ENCODE peak calls at places on chromosomes 7 and 10, in ten cellular contexts. One of them, this sample, is unnamed.
A peak's percentile ranks its signal among the peaks of the same experiment; 100 is the strongest.

GRCh38 chr7:2541291-2542010 is 13.9 kb downstream of the BRAT1 start:
- DNase-seq in Panc1: no peak
- DNase-seq in transverse colon: peak; percentile 5
- DNase-seq in suprapubic skin: peak; percentile 74
- DNase-seq in vagina: no peak
- DNase-seq in GM23338: no peak
- DNase-seq in K562: no peak
- DNase-seq in GM12891: peak; percentile 15
- DNase-seq in stomach: no peak
- DNase-seq in HL-60: no peak
- DNase-seq in this sample: no peak

GRCh38 chr7:30913821-30914515 is 2.3 kb downstream of the AQP1 start:
- DNase-seq in Panc1: no peak
- DNase-seq in transverse colon: peak; percentile 42
- DNase-seq in suprapubic skin: no peak
- DNase-seq in vagina: no peak
- DNase-seq in GM23338: no peak
- DNase-seq in K562: peak; percentile 53
- DNase-seq in GM12891: no peak
- DNase-seq in stomach: no peak
- DNase-seq in HL-60: no peak
- DNase-seq in this sample: no peak

GRCh38 chr7:55468495-55468894 is 103.4 kb downstream of the LANCL2 start:
- DNase-seq in Panc1: no peak
- DNase-seq in transverse colon: no peak
- DNase-seq in suprapubic skin: no peak
- DNase-seq in vagina: no peak
- DNase-seq in GM23338: no peak
- DNase-seq in K562: no peak
- DNase-seq in GM12891: no peak
- DNase-seq in stomach: no peak
- DNase-seq in HL-60: no peak
- DNase-seq in this sample: no peak

GRCh38 chr10:95374597-95375209 is 83.9 kb upstream of the PDLIM1 start:
- DNase-seq in Panc1: peak; percentile 43
- DNase-seq in transverse colon: peak; percentile 82
- DNase-seq in suprapubic skin: peak; percentile 81
- DNase-seq in vagina: no peak
- DNase-seq in GM23338: peak; percentile 93
- DNase-seq in K562: peak; percentile 79
- DNase-seq in GM12891: peak; percentile 55
- DNase-seq in stomach: peak; percentile 81
- DNase-seq in HL-60: peak; percentile 63
- DNase-seq in this sample: no peak

GRCh38 chr7:98969386-98969785 is 91.1 kb downstream of the TRRAP start:
- DNase-seq in Panc1: no peak
- DNase-seq in transverse colon: no peak
- DNase-seq in suprapubic skin: no peak
- DNase-seq in vagina: no peak
- DNase-seq in GM23338: no peak
- DNase-seq in K562: no peak
- DNase-seq in GM12891: no peak
- DNase-seq in stomach: no peak
- DNase-seq in HL-60: no peak
- DNase-seq in this sample: no peak

GRCh38 chr10:31623466-31623865 is 304.4 kb downstream of the ZEB1 start:
- DNase-seq in Panc1: no peak
- DNase-seq in transverse colon: no peak
- DNase-seq in suprapubic skin: no peak
- DNase-seq in vagina: no peak
- DNase-seq in GM23338: no peak
- DNase-seq in K562: no peak
- DNase-seq in GM12891: no peak
- DNase-seq in stomach: no peak
- DNase-seq in HL-60: no peak
- DNase-seq in this sample: peak; percentile 50

GRCh38 chr10:86661161-86662025 is 6.9 kb upstream of the LDB3 start:
- DNase-seq in Panc1: no peak
- DNase-seq in transverse colon: no peak
- DNase-seq in suprapubic skin: no peak
- DNase-seq in vagina: no peak
- DNase-seq in GM23338: no peak
- DNase-seq in K562: no peak
- DNase-seq in GM12891: no peak
- DNase-seq in stomach: peak; percentile 42
- DNase-seq in HL-60: no peak
- DNase-seq in this sample: no peak

GRCh38 chr10:60295028-60295937 is 94.4 kb downstream of the ANK3 start:
- DNase-seq in Panc1: no peak
- DNase-seq in transverse colon: no peak
- DNase-seq in suprapubic skin: no peak
- DNase-seq in vagina: no peak
- DNase-seq in GM23338: no peak
- DNase-seq in K562: no peak
- DNase-seq in GM12891: no peak
- DNase-seq in stomach: no peak
- DNase-seq in HL-60: no peak
- DNase-seq in this sample: no peak

DNA sequence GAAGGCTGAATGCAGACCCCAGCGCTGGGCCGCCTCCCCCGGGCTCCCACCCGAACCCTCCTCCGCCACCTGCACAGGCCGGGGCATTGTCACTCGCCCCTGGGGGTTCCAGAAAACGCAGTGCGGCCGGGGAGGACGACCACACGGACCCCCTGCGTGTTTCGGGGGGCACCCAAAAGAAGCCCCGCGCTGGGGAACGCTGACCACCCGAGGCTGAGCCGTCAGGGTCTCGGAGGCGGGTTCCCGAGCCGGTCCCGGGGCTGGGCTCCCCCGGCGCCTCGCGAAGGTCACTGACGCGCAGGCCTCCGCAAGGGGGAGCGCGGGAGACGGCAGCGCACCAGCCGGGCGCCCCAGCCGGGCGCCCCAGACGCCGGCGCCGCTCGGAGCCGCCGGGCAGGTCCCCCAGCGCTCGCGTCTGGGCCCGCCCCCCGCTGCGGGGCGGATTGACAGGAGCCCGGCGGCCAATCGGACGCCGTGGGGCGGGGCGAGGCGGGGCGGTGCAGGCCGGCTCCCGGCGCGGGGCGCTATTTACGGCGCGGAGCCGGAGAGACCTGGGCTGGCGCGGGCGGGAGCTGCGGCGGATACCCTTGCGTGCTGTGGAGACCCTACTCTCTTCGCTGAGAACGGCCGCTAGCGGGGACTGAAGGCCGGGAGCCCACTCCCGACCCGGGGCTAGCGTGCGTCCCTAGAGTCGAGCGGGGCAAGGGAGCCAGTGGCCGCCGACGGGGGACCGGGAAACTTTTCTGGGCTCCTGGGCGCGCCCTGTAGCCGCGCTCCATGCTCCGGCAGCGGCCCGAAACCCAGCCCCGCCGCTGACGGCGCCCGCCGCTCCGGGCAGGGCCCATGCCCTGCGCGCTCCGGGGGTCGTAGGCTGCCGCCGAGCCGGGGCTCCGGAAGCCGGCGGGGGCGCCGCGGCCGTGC is at the start of gene BAMBI:
- DNase-seq in Panc1: no peak
- DNase-seq in transverse colon: peak; percentile 94
- DNase-seq in suprapubic skin: peak; percentile 87
- DNase-seq in vagina: no peak
- DNase-seq in GM23338: peak; percentile 96
- DNase-seq in K562: peak; percentile 93
- DNase-seq in GM12891: peak; percentile 90
- DNase-seq in stomach: peak; percentile 95
- DNase-seq in HL-60: no peak
- DNase-seq in this sample: no peak
- TF ChIP-seq POLR2AphosphoS5 in Panc1: no peak
- TF ChIP-seq POLR2AphosphoS5 in transverse colon: peak; percentile 89
- TF ChIP-seq POLR2AphosphoS5 in suprapubic skin: no peak
- TF ChIP-seq POLR2AphosphoS5 in vagina: peak; percentile 85
- TF ChIP-seq POLR2AphosphoS5 in GM23338: peak; percentile 93
- TF ChIP-seq POLR2AphosphoS5 in K562: peak; percentile 86
- TF ChIP-seq POLR2AphosphoS5 in GM12891: no peak
- TF ChIP-seq POLR2AphosphoS5 in stomach: peak; percentile 84
- TF ChIP-seq POLR2AphosphoS5 in HL-60: peak; percentile 80
- TF ChIP-seq POLR2AphosphoS5 in this sample: peak; percentile 90

GRCh38 chr7:101813414-101814019 is 3.9 kb upstream of the CUX1 start:
- DNase-seq in Panc1: no peak
- DNase-seq in transverse colon: no peak
- DNase-seq in suprapubic skin: no peak
- DNase-seq in vagina: no peak
- DNase-seq in GM23338: no peak
- DNase-seq in K562: no peak
- DNase-seq in GM12891: no peak
- DNase-seq in stomach: no peak
- DNase-seq in HL-60: no peak
- DNase-seq in this sample: no peak

GRCh38 chr7:101816499-101817030 is 861 bp upstream of the CUX1 start:
- DNase-seq in Panc1: no peak
- DNase-seq in transverse colon: peak; percentile 64
- DNase-seq in suprapubic skin: peak; percentile 58
- DNase-seq in vagina: no peak
- DNase-seq in GM23338: no peak
- DNase-seq in K562: peak; percentile 77
- DNase-seq in GM12891: no peak
- DNase-seq in stomach: peak; percentile 65
- DNase-seq in HL-60: no peak
- DNase-seq in this sample: no peak

GRCh38 chr7:101814081-101814995 is 3.1 kb upstream of the CUX1 start:
- DNase-seq in Panc1: peak; percentile 50
- DNase-seq in transverse colon: peak; percentile 72
- DNase-seq in suprapubic skin: peak; percentile 72
- DNase-seq in vagina: no peak
- DNase-seq in GM23338: peak; percentile 72
- DNase-seq in K562: peak; percentile 90
- DNase-seq in GM12891: peak; percentile 69
- DNase-seq in stomach: peak; percentile 69
- DNase-seq in HL-60: peak; percentile 73
- DNase-seq in this sample: no peak

GRCh38 chr7:101815826-101816488 is 1.5 kb upstream of the CUX1 start:
- DNase-seq in Panc1: no peak
- DNase-seq in transverse colon: peak; percentile 79
- DNase-seq in suprapubic skin: peak; percentile 81
- DNase-seq in vagina: no peak
- DNase-seq in GM23338: peak; percentile 89
- DNase-seq in K562: peak; percentile 89
- DNase-seq in GM12891: peak; percentile 73
- DNase-seq in stomach: peak; percentile 79
- DNase-seq in HL-60: peak; percentile 73
- DNase-seq in this sample: no peak

DNA sequence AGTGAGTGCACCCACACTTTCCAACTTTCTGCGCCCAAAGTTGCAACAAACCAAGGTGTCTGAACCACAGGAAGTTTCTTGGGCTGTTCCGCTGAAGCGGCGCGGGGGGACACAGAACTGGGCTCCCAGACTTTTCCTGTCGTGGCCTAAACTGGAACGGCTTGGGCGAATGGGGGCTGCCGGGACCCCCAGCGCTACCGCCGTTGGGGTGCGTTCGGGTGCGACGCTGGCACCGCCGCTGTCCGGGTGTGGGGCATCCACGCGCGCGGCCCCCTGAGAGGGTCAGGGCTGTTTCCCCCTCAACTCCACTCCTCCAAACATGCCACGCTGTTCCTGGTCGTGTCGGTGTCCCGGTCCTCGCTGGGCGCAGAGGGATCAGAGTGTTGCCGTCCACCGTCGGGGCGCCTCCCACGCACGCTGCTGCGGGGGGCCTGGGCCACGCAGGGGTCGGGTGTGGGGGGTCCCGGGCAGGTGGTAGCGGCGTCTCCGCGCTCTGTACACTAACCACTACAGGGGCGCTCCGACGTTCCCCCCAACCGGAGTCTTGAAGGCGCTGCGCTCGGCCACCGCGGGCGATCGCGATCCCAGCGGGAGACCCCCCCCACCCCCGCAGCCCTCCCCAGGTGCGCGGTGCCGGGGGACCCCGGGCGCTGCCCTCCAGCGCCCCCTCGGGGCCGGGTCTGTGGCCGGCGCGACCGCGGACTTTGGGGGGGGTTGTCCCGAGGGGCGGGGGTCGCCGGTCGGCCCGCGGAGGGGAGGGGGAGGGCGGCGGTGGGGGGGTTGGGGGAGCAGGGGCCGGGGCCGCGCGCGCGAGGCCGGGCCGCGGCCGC is 2.2 kb upstream of the CUX1 start:
- DNase-seq in Panc1: no peak
- DNase-seq in transverse colon: peak; percentile 70
- DNase-seq in suprapubic skin: peak; percentile 81
- DNase-seq in vagina: no peak
- DNase-seq in GM23338: peak; percentile 65
- DNase-seq in K562: peak; percentile 92
- DNase-seq in GM12891: no peak
- DNase-seq in stomach: peak; percentile 51
- DNase-seq in HL-60: no peak
- DNase-seq in this sample: no peak
- TF ChIP-seq POLR2AphosphoS5 in Panc1: no peak
- TF ChIP-seq POLR2AphosphoS5 in transverse colon: no peak
- TF ChIP-seq POLR2AphosphoS5 in suprapubic skin: no peak
- TF ChIP-seq POLR2AphosphoS5 in vagina: peak; percentile 29
- TF ChIP-seq POLR2AphosphoS5 in GM23338: no peak
- TF ChIP-seq POLR2AphosphoS5 in K562: no peak
- TF ChIP-seq POLR2AphosphoS5 in GM12891: no peak
- TF ChIP-seq POLR2AphosphoS5 in stomach: no peak
- TF ChIP-seq POLR2AphosphoS5 in HL-60: no peak
- TF ChIP-seq POLR2AphosphoS5 in this sample: no peak

GRCh38 chr7:27130540-27131389 is at the start of gene HOXA4:
- DNase-seq in Panc1: no peak
- DNase-seq in transverse colon: peak; percentile 94
- DNase-seq in suprapubic skin: peak; percentile 96
- DNase-seq in vagina: no peak
- DNase-seq in GM23338: peak; percentile 89
- DNase-seq in K562: no peak
- DNase-seq in GM12891: no peak
- DNase-seq in stomach: peak; percentile 69
- DNase-seq in HL-60: peak; percentile 51
- DNase-seq in this sample: no peak
- TF ChIP-seq POLR2AphosphoS5 in Panc1: no peak
- TF ChIP-seq POLR2AphosphoS5 in transverse colon: peak; percentile 89
- TF ChIP-seq POLR2AphosphoS5 in suprapubic skin: peak; percentile 63
- TF ChIP-seq POLR2AphosphoS5 in vagina: peak; percentile 88
- TF ChIP-seq POLR2AphosphoS5 in GM23338: no peak
- TF ChIP-seq POLR2AphosphoS5 in K562: no peak
- TF ChIP-seq POLR2AphosphoS5 in GM12891: no peak
- TF ChIP-seq POLR2AphosphoS5 in stomach: peak; percentile 71
- TF ChIP-seq POLR2AphosphoS5 in HL-60: peak; percentile 67
- TF ChIP-seq POLR2AphosphoS5 in this sample: no peak

GRCh38 chr10:88150338-88150737 is 286.9 kb downstream of the PTEN start:
- DNase-seq in Panc1: no peak
- DNase-seq in transverse colon: no peak
- DNase-seq in suprapubic skin: no peak
- DNase-seq in vagina: no peak
- DNase-seq in GM23338: no peak
- DNase-seq in K562: no peak
- DNase-seq in GM12891: no peak
- DNase-seq in stomach: no peak
- DNase-seq in HL-60: no peak
- DNase-seq in this sample: no peak

GRCh38 chr10:88156341-88156740 is 292.9 kb downstream of the PTEN start:
- DNase-seq in Panc1: no peak
- DNase-seq in transverse colon: no peak
- DNase-seq in suprapubic skin: no peak
- DNase-seq in vagina: no peak
- DNase-seq in GM23338: no peak
- DNase-seq in K562: no peak
- DNase-seq in GM12891: no peak
- DNase-seq in stomach: no peak
- DNase-seq in HL-60: no peak
- DNase-seq in this sample: no peak

GRCh38 chr10:88154596-88155250 is 291.3 kb downstream of the PTEN start:
- DNase-seq in Panc1: no peak
- DNase-seq in transverse colon: no peak
- DNase-seq in suprapubic skin: no peak
- DNase-seq in vagina: no peak
- DNase-seq in GM23338: no peak
- DNase-seq in K562: no peak
- DNase-seq in GM12891: no peak
- DNase-seq in stomach: no peak
- DNase-seq in HL-60: no peak
- DNase-seq in this sample: no peak

GRCh38 chr10:88149906-88150305 is 286.5 kb downstream of the PTEN start:
- DNase-seq in Panc1: no peak
- DNase-seq in transverse colon: no peak
- DNase-seq in suprapubic skin: no peak
- DNase-seq in vagina: no peak
- DNase-seq in GM23338: no peak
- DNase-seq in K562: no peak
- DNase-seq in GM12891: no peak
- DNase-seq in stomach: no peak
- DNase-seq in HL-60: no peak
- DNase-seq in this sample: no peak

DNA sequence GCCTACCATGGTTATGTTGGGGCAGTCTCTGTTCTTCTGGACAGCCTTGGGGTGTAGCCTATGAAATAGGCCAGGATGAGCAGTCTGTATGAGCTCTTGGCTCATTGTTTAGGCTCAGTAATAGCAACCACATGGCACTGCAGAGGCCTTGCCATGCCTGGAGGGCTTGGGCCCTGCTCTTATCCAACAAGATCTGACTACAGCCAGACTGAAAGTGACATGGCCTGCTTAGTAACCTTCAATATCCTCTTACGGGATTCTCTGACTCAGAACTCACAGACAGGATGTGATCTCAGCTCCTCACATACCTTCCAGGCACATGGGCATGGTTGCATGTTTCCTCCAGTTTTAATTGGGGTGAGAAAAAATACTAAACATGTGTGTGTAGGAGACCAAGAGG is 289.3 kb downstream of the PTEN start:
- DNase-seq in Panc1: no peak
- DNase-seq in transverse colon: no peak
- DNase-seq in suprapubic skin: no peak
- DNase-seq in vagina: no peak
- DNase-seq in GM23338: no peak
- DNase-seq in K562: no peak
- DNase-seq in GM12891: peak; percentile 17
- DNase-seq in stomach: no peak
- DNase-seq in HL-60: peak; percentile 6
- DNase-seq in this sample: no peak
- TF ChIP-seq POLR2AphosphoS5 in Panc1: no peak
- TF ChIP-seq POLR2AphosphoS5 in transverse colon: no peak
- TF ChIP-seq POLR2AphosphoS5 in suprapubic skin: peak; percentile 35
- TF ChIP-seq POLR2AphosphoS5 in vagina: no peak
- TF ChIP-seq POLR2AphosphoS5 in GM23338: no peak
- TF ChIP-seq POLR2AphosphoS5 in K562: no peak
- TF ChIP-seq POLR2AphosphoS5 in GM12891: no peak
- TF ChIP-seq POLR2AphosphoS5 in stomach: no peak
- TF ChIP-seq POLR2AphosphoS5 in HL-60: no peak
- TF ChIP-seq POLR2AphosphoS5 in this sample: no peak

This sample was measured in SK-N-MC.